ENCODE peak calls at places on chromosome 1, in eight cellular contexts. O is naive thymus-derived CD4-positive, alpha-beta T cell; T is body of pancreas; K is fibroblast of lung; J is tibial artery; P is CD8-positive, alpha-beta T cell; Q is tibial nerve; A is cardiac muscle cell. W is an unnamed sample.

GRCh38 chr1:58932820-58933598 is 149.2 kb upstream of the JUN start:
- DNase-seq in O (no peak), T (peak; percentile 75), K (peak; percentile 88), J (peak; percentile 69), P (no peak), Q (no peak), A (no peak), W (peak; percentile 85)

GRCh38 chr1:161738627-161739287 is 10.8 kb upstream of the DUSP12 start:
- DNase-seq in O (peak; percentile 47), T (no peak), K (peak; percentile 74), J (peak; percentile 76), P (peak; percentile 49), Q (peak; percentile 36), A (peak; percentile 49), W (peak; percentile 80)

GRCh38 chr1:1959459-1959839 is 40.4 kb upstream of the TMEM52 start:
- DNase-seq in O (no peak), T (no peak), K (no peak), J (no peak), P (no peak), Q (no peak), A (no peak), W (no peak)

GRCh38 chr1:223208164-223209075 is 65.4 kb upstream of the TLR5 start:
- DNase-seq in O (no peak), T (no peak), K (peak; percentile 63), J (no peak), P (no peak), Q (no peak), A (no peak), W (no peak)

GRCh38 chr1:168920456-168921094 is 185.9 kb upstream of the ATP1B1 start:
- DNase-seq in O (no peak), T (peak; percentile 16), K (no peak), J (no peak), P (no peak), Q (peak; percentile 9), A (no peak), W (no peak)

GRCh38 chr1:201213926-201214325 is 23.3 kb downstream of the IGFN1 start:
- DNase-seq in O (no peak), T (peak; percentile 4), K (no peak), J (peak; percentile 41), P (no peak), Q (no peak), A (no peak), W (no peak)

GRCh38 chr1:113802367-113803007 is 9.8 kb downstream of the RSBN1 start:
- DNase-seq in O (no peak), T (no peak), K (no peak), J (no peak), P (no peak), Q (no peak), A (no peak), W (no peak)

GRCh38 chr1:104468282-104468681 is 718.6 kb downstream of the AMY1C start:
- DNase-seq in O (no peak), T (no peak), K (no peak), J (no peak), P (no peak), Q (no peak), A (no peak), W (no peak)

GRCh38 chr1:19257178-19257914 is 5.7 kb downstream of the MRTO4 start:
- DNase-seq in O (no peak), T (no peak), K (peak; percentile 14), J (no peak), P (no peak), Q (no peak), A (no peak), W (no peak)

GRCh38 chr1:86499987-86500593 is 31.4 kb downstream of the CLCA1 start:
- DNase-seq in O (peak; percentile 75), T (no peak), K (no peak), J (no peak), P (no peak), Q (no peak), A (peak; percentile 69), W (no peak)

GRCh38 chr1:46479744-46480350 is 9.8 kb upstream of the DMBX1 start:
- DNase-seq in O (no peak), T (no peak), K (no peak), J (no peak), P (no peak), Q (no peak), A (no peak), W (no peak)

GRCh38 chr1:185317886-185318310 is 855 bp upstream of the IVNS1ABP start:
- DNase-seq in O (peak; percentile 76), T (peak; percentile 40), K (peak; percentile 13), J (peak; percentile 69), P (peak; percentile 75), Q (no peak), A (peak; percentile 4), W (no peak)

GRCh38 chr1:204294371-204294770 is 65.4 kb downstream of the PLEKHA6 start:
- DNase-seq in O (no peak), T (no peak), K (peak; percentile 90), J (peak; percentile 88), P (no peak), Q (peak; percentile 74), A (no peak), W (no peak)

GRCh38 chr1:119012383-119012782 is 24.2 kb upstream of the TBX15 start:
- DNase-seq in O (no peak), T (no peak), K (no peak), J (no peak), P (no peak), Q (no peak), A (no peak), W (no peak)

GRCh38 chr1:227782226-227782625 is 33.2 kb upstream of the PRSS38 start:
- DNase-seq in O (no peak), T (no peak), K (no peak), J (peak; percentile 37), P (no peak), Q (no peak), A (no peak), W (no peak)

GRCh38 chr1:179177182-179177581 is 52.3 kb downstream of the ABL2 start:
- DNase-seq in O (no peak), T (no peak), K (peak; percentile 88), J (peak; percentile 73), P (no peak), Q (no peak), A (peak; percentile 11), W (no peak)

GRCh38 chr1:3292868-3293562 is 161.4 kb upstream of the ARHGEF16 start:
- DNase-seq in O (no peak), T (no peak), K (peak; percentile 15), J (no peak), P (no peak), Q (no peak), A (no peak), W (no peak)

DNA sequence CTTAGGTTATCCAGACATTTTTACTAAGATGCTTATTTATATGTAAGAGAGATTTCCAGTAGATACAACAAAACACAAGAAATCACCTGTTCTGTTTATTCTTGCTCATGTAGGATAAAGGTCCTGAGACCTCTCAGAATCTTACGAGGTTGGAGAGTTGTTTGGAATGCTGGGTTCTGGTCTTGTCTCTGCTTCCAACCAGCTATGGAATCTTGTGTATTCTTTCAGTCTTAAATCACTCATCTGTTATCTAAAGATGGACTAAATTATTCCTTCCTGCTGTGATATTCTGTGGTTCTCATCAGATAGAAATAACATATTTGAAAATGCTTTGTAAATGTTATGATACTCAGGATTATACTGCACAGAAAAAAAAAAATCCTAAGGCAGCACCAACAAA is 21.3 kb downstream of the GNAT2 start:
- DNase-seq in O (no peak), T (no peak), K (no peak), J (no peak), P (no peak), Q (no peak), A (no peak), W (no peak)
- H3K4me1 ChIP-seq in O (peaks cover 2% of the 10 kb centered on the region), T (no peaks in the 10 kb centered on the region), K (peaks cover 10% of the 10 kb centered on the region), J (no peaks in the 10 kb centered on the region), P (peaks cover 4% of the 10 kb centered on the region), Q (no peaks in the 10 kb centered on the region), A (no peaks in the 10 kb centered on the region), W (no peaks in the 10 kb centered on the region)

GRCh38 chr1:172537366-172537765 is 4.4 kb downstream of the SUCO start:
- DNase-seq in O (no peak), T (no peak), K (peak; percentile 61), J (no peak), P (no peak), Q (no peak), A (no peak), W (no peak)
- H3K4me3 ChIP-seq in O (no peak overlapping the region), T (no peak overlapping the region), K (no peak overlapping the region), J (no peak overlapping the region), P (no peak overlapping the region), Q (no peak overlapping the region), A (no peak overlapping the region), W (no peak overlapping the region)

GRCh38 chr1:25649041-25649440 is 32.5 kb downstream of the MAN1C1 start:
- DNase-seq in O (no peak), T (no peak), K (no peak), J (no peak), P (no peak), Q (no peak), A (no peak), W (no peak)

GRCh38 chr1:25651036-25651640 is 34.5 kb downstream of the MAN1C1 start:
- DNase-seq in O (no peak), T (no peak), K (no peak), J (no peak), P (no peak), Q (no peak), A (no peak), W (no peak)

GRCh38 chr1:25651824-25652741 is 35.5 kb downstream of the MAN1C1 start:
- DNase-seq in O (no peak), T (no peak), K (no peak), J (peak; percentile 76), P (no peak), Q (no peak), A (no peak), W (no peak)

GRCh38 chr1:25649505-25650218 is 33.1 kb downstream of the MAN1C1 start:
- DNase-seq in O (no peak), T (no peak), K (no peak), J (no peak), P (no peak), Q (no peak), A (no peak), W (no peak)

GRCh38 chr1:25650219-25650576 is 33.6 kb downstream of the MAN1C1 start:
- DNase-seq in O (no peak), T (no peak), K (no peak), J (no peak), P (no peak), Q (no peak), A (no peak), W (no peak)
- H3K27ac ChIP-seq in O (no peak overlapping the region), T (no peak overlapping the region), K (no peak overlapping the region), J (no peak overlapping the region), P (no peak overlapping the region), Q (no peak overlapping the region), A (peak overlapping the region; percentile 50), W (no peak overlapping the region)

DNA sequence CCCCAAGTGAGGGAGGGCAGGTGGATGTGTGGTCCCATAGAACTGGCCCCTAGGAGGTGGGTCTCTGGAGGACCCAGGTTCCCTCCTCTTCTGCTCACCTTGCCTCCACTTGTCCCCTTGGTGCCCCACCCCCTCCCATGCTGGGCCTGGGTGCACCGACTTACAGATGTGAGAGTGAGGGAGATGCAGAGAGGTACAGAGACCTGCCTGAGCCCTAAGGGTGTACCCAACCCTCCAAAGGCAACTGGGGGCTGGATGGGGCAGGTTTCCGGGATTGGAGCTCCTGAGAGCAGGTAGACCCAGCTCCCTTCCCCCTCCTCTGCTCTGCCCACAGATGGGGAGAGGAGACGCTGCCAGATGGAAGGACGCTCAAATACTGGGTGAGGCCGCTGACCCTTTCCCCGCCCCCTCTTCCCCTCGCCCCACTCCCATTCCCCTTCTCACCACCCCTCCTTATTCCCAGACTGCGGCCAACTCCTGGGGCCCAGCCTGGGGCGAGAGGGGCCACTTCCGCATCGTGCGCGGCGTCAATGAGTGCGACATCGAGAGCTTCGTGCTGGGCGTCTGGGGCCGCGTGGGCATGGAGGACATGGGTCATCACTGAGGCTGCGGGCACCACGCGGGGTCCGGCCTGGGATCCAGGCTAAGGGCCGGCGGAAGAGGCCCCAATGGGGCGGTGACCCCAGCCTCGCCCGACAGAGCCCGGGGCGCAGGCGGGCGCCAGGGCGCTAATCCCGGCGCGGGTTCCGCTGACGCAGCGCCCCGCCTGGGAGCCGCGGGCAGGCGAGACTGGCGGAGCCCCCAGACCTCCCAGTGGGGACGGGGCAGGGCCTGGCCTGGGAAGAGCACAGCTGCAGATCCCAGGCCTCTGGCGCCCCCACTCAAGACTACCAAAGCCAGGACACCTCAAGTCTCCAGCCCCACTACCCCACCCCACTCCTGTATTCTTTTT is 10.3 kb downstream of the TINAGL1 start:
- DNase-seq in O (no peak), T (no peak), K (no peak), J (peak; percentile 72), P (no peak), Q (no peak), A (no peak), W (no peak)
- H3K4me1 ChIP-seq in O (no peaks in the 10 kb centered on the region), T (peaks cover 50% of the 10 kb centered on the region), K (peaks cover 14% of the 10 kb centered on the region), J (peaks cover 97% of the 10 kb centered on the region), P (no peaks in the 10 kb centered on the region), Q (peaks cover 58% of the 10 kb centered on the region), A (peaks cover 15% of the 10 kb centered on the region), W (peaks cover 51% of the 10 kb centered on the region)